ENCODE peak calls at places on chromosome X, in six cellular contexts. P is kidney glomerular epithelial cell, D is brain microvascular endothelial cell, Z is activated T-cell treated with anti-CD3 and anti-CD28 coated beads for 4 hours, O is skeletal muscle cell, X is endothelial cell. R is an unnamed sample.

GRCh38 chrX:38768079-38768478 is 33.2 kb upstream of the MID1IP1 start:
- DNase-seq in P (no peak), D (no peak), Z (no peak), O (peak), X (no peak), R (no peak)

GRCh38 chrX:6021316-6022091 is 207.2 kb downstream of the NLGN4X start:
- DNase-seq in P (no peak), D (peak), Z (no peak), O (no peak), X (peak), R (peak)

GRCh38 chrX:141467442-141467841 is 117.1 kb downstream of the SPANXA1 start:
- DNase-seq in P (no peak), D (no peak), Z (no peak), O (no peak), X (no peak), R (no peak)

GRCh38 chrX:133054761-133055385 is 42.0 kb downstream of the USP26 start:
- DNase-seq in P (no peak), D (no peak), Z (no peak), O (no peak), X (no peak), R (no peak)

GRCh38 chrX:138925330-138925729 is 213.8 kb upstream of the FGF13 start:
- DNase-seq in P (peak), D (no peak), Z (no peak), O (peak), X (no peak), R (no peak)

GRCh38 chrX:117972681-117973080 is 143.9 kb downstream of the KLHL13 start:
- DNase-seq in P (peak), D (no peak), Z (no peak), O (no peak), X (no peak), R (no peak)

GRCh38 chrX:23554304-23554703 is 113.0 kb upstream of the PRDX4 start:
- DNase-seq in P (peak), D (peak), Z (no peak), O (peak), X (no peak), R (no peak)

GRCh38 chrX:112910418-112910817 is 69.8 kb upstream of the AMOT start:
- DNase-seq in P (no peak), D (no peak), Z (no peak), O (no peak), X (no peak), R (no peak)

GRCh38 chrX:74431807-74432206 is 10.5 kb downstream of the SLC16A2 start:
- DNase-seq in P (no peak), D (no peak), Z (no peak), O (no peak), X (no peak), R (no peak)

GRCh38 chrX:24963823-24964222 is 51.9 kb downstream of the ARX start:
- DNase-seq in P (no peak), D (no peak), Z (no peak), O (no peak), X (no peak), R (no peak)

GRCh38 chrX:107537815-107538214 is 88.4 kb downstream of the FRMPD3 start:
- DNase-seq in P (peak), D (peak), Z (peak), O (no peak), X (peak), R (peak)

GRCh38 chrX:69503835-69504625 is at the start of gene NALF2:
- DNase-seq in P (peak), D (no peak), Z (no peak), O (peak), X (peak), R (peak)

GRCh38 chrX:48558270-48558669 is 16.0 kb upstream of the RBM3 start:
- DNase-seq in P (peak), D (peak), Z (no peak), O (no peak), X (no peak), R (no peak)

GRCh38 chrX:34132028-34132427 is at the start of gene FAM47A:
- DNase-seq in P (no peak), D (no peak), Z (no peak), O (no peak), X (no peak), R (no peak)

GRCh38 chrX:109934434-109934833 is 68.5 kb upstream of the TMEM164 start:
- DNase-seq in P (peak), D (no peak), Z (no peak), O (peak), X (no peak), R (no peak)